ENCODE peak calls at places on chromosomes 11 and 22, in eight cellular contexts. L is AG08396, K is ELF-1, F is NAMALWA, B is neuronal stem cell, R is hypothalamus, U is EL, A is activated B cell treated with CpG ODN at 0.5 μM for 24 hours. W is an unnamed sample.

GRCh38 chr11:26720003-26720402 is 1.9 kb downstream of the SLC5A12 start:
- DNase-seq in L (no peak), K (no peak), F (no peak), B (no peak), R (no peak), U (no peak), A (no peak), W (no peak)

GRCh38 chr22:43171019-43171491 is 15.9 kb downstream of the TTLL12 start:
- DNase-seq in L (no peak), K (no peak), F (no peak), B (no peak), R (no peak), U (no peak), A (no peak), W (no peak)

GRCh38 chr22:43197271-43197941 is 10.5 kb upstream of the TTLL12 start:
- DNase-seq in L (peak; percentile 37), K (peak; percentile 57), F (no peak), B (no peak), R (no peak), U (peak; percentile 62), A (no peak), W (no peak)

GRCh38 chr11:119445356-119445755 is 22.4 kb upstream of the THY1 start:
- DNase-seq in L (no peak), K (no peak), F (no peak), B (no peak), R (no peak), U (no peak), A (no peak), W (no peak)

GRCh38 chr11:77450227-77450626 is 23.7 kb downstream of the PAK1 start:
- DNase-seq in L (no peak), K (no peak), F (no peak), B (no peak), R (no peak), U (no peak), A (no peak), W (no peak)

GRCh38 chr11:96012086-96012824 is 88.3 kb upstream of the MTMR2 start:
- DNase-seq in L (peak; percentile 42), K (peak; percentile 86), F (peak; percentile 95), B (peak; percentile 36), R (peak; percentile 63), U (peak; percentile 13), A (peak; percentile 21), W (peak; percentile 8)

GRCh38 chr22:43516386-43516785 is 104.6 kb downstream of the MPPED1 start:
- DNase-seq in L (no peak), K (no peak), F (no peak), B (no peak), R (no peak), U (no peak), A (no peak), W (no peak)

GRCh38 chr22:35631597-35631996 is 14.5 kb upstream of the MB start:
- DNase-seq in L (peak; percentile 21), K (peak; percentile 50), F (peak; percentile 70), B (no peak), R (no peak), U (peak; percentile 50), A (no peak), W (peak; percentile 43)

GRCh38 chr22:39960791-39961746 is 872 bp downstream of the TMA7B start:
- DNase-seq in L (peak; percentile 55), K (no peak), F (no peak), B (no peak), R (no peak), U (peak; percentile 95), A (no peak), W (no peak)

GRCh38 chr11:65430406-65431217 is 8.0 kb downstream of the NEAT1 start:
- DNase-seq in L (peak; percentile 2), K (no peak), F (peak; percentile 74), B (no peak), R (no peak), U (peak; percentile 47), A (no peak), W (no peak)

GRCh38 chr22:32546480-32546879 is 71.9 kb downstream of the FBXO7 start:
- DNase-seq in L (no peak), K (no peak), F (no peak), B (no peak), R (no peak), U (peak; percentile 29), A (no peak), W (no peak)

GRCh38 chr11:124114942-124115781 is at the start of gene VWA5A:
- DNase-seq in L (peak; percentile 82), K (peak; percentile 84), F (peak; percentile 68), B (peak; percentile 44), R (peak; percentile 63), U (peak; percentile 82), A (no peak), W (peak; percentile 70)

GRCh38 chr11:122307480-122308085 is 191.6 kb upstream of the BLID start:
- DNase-seq in L (no peak), K (no peak), F (no peak), B (no peak), R (no peak), U (no peak), A (no peak), W (no peak)

GRCh38 chr22:41787331-41787730 is 13.1 kb upstream of the CCDC134 start:
- DNase-seq in L (no peak), K (no peak), F (no peak), B (no peak), R (no peak), U (no peak), A (no peak), W (no peak)

GRCh38 chr22:26466196-26466595 is 17.4 kb downstream of the HPS4 start:
- DNase-seq in L (no peak), K (no peak), F (no peak), B (no peak), R (no peak), U (no peak), A (no peak), W (no peak)

W was measured in endothelial cell.